ENCODE peak calls at places on chromosome 17, in eight cellular contexts. X, E, G, M, P, F, I and Z are unnamed samples.

GRCh38 chr17:44159519-44160210 is 10.8 kb upstream of the ASB16 start:
- DNase-seq in G (no peak), E (no peak), I (no peak), P (no peak), X (no peak), M (no peak), F (no peak), Z (no peak)

GRCh38 chr17:29931253-29931932 is 1.4 kb upstream of the SSH2 start:
- DNase-seq in I (peak), M (peak), E (peak), F (peak), X (peak), P (no peak), G (peak), Z (no peak)

GRCh38 chr17:40598021-40598927 is 33.0 kb upstream of the CCR7 start:
- DNase-seq in M (no peak), I (no peak), E (no peak), F (no peak), X (no peak), P (peak), G (no peak), Z (peak)

GRCh38 chr17:29091591-29092291 is 48.8 kb downstream of the PIPOX start:
- DNase-seq in I (no peak), G (no peak), M (no peak), F (no peak), P (no peak), X (no peak), E (no peak), Z (no peak)

GRCh38 chr17:45225051-45225700 is 3.5 kb downstream of the FMNL1 start:
- DNase-seq in P (no peak), F (no peak), E (no peak), X (no peak), I (no peak), M (peak), G (no peak), Z (no peak)

GRCh38 chr17:83152221-83152744 is 72.9 kb downstream of the METRNL start:
- DNase-seq in G (no peak), M (no peak), F (no peak), I (no peak), E (no peak), X (no peak), P (no peak), Z (peak)

GRCh38 chr17:30961213-30962188 is 9.3 kb upstream of the RNF135 start:
- DNase-seq in E (no peak), I (no peak), M (no peak), G (peak), P (no peak), X (no peak), F (no peak), Z (no peak)

GRCh38 chr17:16013943-16014407 is 14.4 kb downstream of the TTC19 start:
- DNase-seq in X (peak), F (peak), E (peak), I (peak), M (no peak), G (no peak), P (no peak), Z (no peak)

GRCh38 chr17:29145289-29146058 is 34.7 kb downstream of the MYO18A start:
- DNase-seq in G (peak), X (peak), P (no peak), F (peak), M (peak), E (no peak), I (no peak), Z (no peak)

DNA sequence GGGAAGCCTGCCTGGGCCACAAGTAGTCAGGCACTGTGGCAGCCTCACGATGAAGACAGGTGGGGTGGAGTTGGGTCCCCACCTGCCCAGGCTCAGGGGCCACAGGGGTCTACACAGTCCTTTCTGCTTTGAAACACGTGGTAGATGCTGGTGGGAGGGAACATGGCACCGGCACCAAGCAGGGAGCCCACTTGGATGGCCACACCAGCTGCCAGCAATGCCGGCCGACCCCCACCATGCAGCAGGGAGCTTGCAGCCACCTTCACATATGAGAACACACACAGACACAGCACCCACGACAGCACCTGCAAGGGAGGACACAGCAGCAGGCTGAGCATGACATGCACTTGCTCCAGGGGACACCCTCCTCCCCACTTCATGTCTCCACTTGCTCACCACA is 2.4 kb downstream of the SLC52A1 start:
- DNase-seq in M (no peak), G (no peak), X (no peak), I (no peak), E (no peak), P (no peak), F (no peak), Z (no peak)
- H3K27ac ChIP-seq in M (no peak), G (no peak), X (no peak), I (no peak), E (no peak), P (no peak), F (no peak), Z (no peak)

DNA sequence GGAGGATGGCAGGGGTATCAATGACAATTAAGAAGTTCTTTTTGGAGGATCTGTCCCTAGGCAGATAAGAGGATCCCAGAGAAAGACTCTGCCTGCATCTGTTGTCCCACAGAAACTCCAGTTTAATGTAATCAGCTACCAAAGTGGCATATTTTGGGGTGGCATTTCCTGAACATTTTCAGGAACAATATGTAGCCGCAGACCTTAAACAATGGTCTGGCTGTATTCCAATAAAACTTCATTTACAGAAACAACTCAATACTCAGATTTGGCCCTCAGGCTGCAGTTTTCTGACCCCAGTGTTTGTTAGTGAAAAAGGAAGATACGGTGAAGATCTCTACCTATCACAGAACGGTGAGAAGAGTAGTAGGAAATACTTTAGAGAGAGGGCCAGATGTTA is 46.1 kb downstream of the KCNJ16 start:
- DNase-seq in X (no peak), F (peak), P (no peak), I (no peak), E (no peak), M (no peak), G (no peak), Z (no peak)
- TF ChIP-seq POLR2AphosphoS5 in X (no peak), F (peak), P (no peak), I (no peak), E (no peak), M (no peak), G (no peak), Z (no peak)

GRCh38 chr17:80455784-80456183 is 20.6 kb downstream of the NPTX1 start:
- DNase-seq in E (no peak), M (no peak), X (peak), F (no peak), I (no peak), P (no peak), G (no peak), Z (no peak)

GRCh38 chr17:80458016-80458415 is 18.4 kb downstream of the NPTX1 start:
- DNase-seq in X (no peak), M (no peak), P (no peak), E (no peak), G (no peak), F (no peak), I (no peak), Z (no peak)

GRCh38 chr17:80455328-80455710 is 21.1 kb downstream of the NPTX1 start:
- DNase-seq in F (no peak), E (peak), I (no peak), M (no peak), P (no peak), G (peak), X (peak), Z (no peak)

GRCh38 chr17:80457236-80457856 is 19.1 kb downstream of the NPTX1 start:
- DNase-seq in I (no peak), G (no peak), M (peak), E (no peak), X (no peak), P (no peak), F (no peak), Z (no peak)

GRCh38 chr17:80456465-80457235 is 19.8 kb downstream of the NPTX1 start:
- DNase-seq in P (no peak), E (no peak), X (no peak), M (peak), G (no peak), F (no peak), I (no peak), Z (no peak)
- H3K4me3 ChIP-seq in P (peak), E (no peak), X (peak), M (no peak), G (no peak), F (no peak), I (no peak), Z (no peak)

GRCh38 chr17:19501219-19501618 is 32.4 kb upstream of the SLC47A1 start:
- DNase-seq in X (no peak), M (no peak), F (no peak), G (no peak), P (no peak), E (no peak), I (no peak), Z (no peak)

GRCh38 chr17:19497616-19498015 is 36.0 kb upstream of the SLC47A1 start:
- DNase-seq in E (no peak), M (no peak), F (no peak), G (no peak), P (no peak), I (no peak), X (no peak), Z (no peak)

GRCh38 chr17:19508327-19508867 is 25.3 kb upstream of the SLC47A1 start:
- DNase-seq in P (no peak), M (no peak), E (no peak), G (no peak), F (no peak), X (no peak), I (no peak), Z (no peak)

GRCh38 chr17:19507673-19508326 is 25.9 kb upstream of the SLC47A1 start:
- DNase-seq in I (peak), G (peak), P (peak), X (peak), M (peak), F (peak), E (peak), Z (no peak)

DNA sequence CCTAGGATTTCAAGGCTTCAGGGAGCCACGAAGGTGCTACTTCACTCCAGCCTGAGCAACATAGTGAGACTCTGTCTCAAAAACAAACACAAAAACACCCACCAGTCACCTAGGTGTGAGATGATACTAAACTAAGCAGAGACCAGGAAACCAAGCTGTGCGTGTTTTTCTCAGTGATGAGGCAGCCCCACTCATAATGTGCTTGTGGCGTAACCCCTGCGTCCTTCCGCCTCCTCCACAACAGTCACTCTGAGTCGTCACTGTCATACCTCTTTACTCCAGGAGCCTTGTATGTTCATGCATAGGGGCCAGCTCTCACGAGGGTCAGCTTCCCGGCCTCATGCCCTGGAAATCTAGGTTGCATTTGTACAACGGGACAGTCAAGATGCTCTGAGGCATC is 31.1 kb upstream of the SLC47A1 start:
- DNase-seq in P (no peak), X (no peak), M (peak), E (no peak), F (no peak), G (no peak), I (no peak), Z (no peak)
- H3K27ac ChIP-seq in P (no peak), X (no peak), M (no peak), E (no peak), F (no peak), G (no peak), I (no peak), Z (no peak)

DNA sequence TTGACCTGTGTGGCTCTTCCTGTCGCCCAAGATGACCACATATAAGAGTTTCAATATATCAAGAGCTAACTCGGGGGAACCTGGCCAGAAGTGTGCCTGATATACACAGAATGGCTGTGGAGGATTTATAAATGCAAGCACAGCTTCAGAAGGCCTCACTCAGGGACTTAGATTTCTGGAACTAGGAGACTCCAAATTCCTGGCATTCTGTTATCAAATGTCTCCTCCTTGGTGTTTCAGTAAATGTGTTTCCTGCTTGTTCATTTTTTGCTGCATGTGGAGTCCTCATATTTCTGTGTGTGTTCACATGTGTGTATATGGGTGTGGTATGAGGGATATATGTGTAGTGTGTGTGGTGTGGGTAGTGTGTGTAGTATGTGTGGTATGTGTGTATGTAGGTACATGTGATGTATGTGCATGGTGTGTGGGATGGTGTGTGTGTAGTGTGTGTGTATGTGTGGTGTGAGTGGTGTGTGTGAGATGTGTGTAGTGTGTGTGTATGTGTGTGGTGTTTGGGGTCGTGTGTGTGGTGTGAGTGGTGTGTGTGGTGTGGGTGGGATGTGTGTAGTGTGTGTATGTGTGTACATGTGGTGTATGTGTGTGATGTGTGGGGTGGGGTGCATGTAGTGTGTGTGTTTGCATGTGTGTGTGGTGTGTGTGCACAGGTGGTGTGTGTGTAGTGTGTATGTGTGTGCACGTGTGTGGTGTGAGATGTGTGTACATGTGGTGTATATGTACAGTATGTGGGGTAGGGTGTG is 986 bp upstream of the CD300H start:
- DNase-seq in G (no peak), M (no peak), P (no peak), I (no peak), E (no peak), X (no peak), F (no peak), Z (no peak)
- TF ChIP-seq POLR2AphosphoS5 in G (no peak), M (no peak), P (no peak), I (no peak), E (no peak), X (no peak), F (no peak), Z (no peak)

DNA sequence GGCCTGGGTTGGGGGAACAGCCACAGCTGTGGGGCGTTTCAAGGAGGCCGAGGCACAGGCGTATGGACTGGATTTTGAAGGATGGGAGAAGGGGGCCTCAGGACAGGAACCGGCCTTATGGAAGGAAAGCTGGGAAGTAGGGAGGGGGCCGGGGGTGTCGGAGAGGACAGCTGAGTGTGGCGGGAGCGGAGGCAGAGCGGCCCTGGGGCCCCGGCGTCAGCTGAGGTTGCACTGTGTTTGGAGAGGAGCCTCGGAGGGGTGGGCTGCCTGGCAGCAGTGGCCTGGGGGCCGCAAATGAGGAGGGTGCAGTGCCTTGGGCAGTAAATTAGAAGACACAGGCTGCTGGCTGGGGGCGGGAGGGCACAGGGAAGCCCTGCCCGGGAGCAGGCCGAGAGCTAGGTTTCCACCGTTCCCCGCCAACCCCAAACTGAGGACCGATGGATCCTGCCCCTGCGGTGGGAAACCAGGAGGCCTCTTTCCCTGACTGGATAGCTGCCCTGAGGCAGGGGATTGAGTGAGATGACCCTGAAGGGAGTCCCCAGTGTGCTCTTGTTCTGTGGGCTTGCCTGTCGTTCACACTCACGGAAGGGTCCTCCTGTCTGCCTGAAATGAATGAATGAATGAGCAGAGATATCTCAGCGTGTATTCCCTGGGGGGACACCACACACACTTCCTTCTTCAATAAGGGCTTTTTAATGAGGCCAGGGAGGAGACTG is 18.5 kb downstream of the FOXJ1 start:
- DNase-seq in F (no peak), P (no peak), E (no peak), X (no peak), I (no peak), G (no peak), M (no peak), Z (peak)
- H3K4me3 ChIP-seq in F (no peak), P (no peak), E (no peak), X (no peak), I (no peak), G (no peak), M (no peak), Z (no peak)